ENCODE peak calls at places on chromosome 21, in ten cellular contexts. G is heart left ventricle, Q is tibial nerve, P is upper lobe of right lung, H is adrenal gland, J is GM20000, D is tibial artery, N is fibroblast of lung, K is K562, E is lower lobe of right lung. Y is an unnamed sample.

GRCh38 chr21:36908260-36908908 is 58.1 kb downstream of the HLCS start:
- DNase-seq in N (peak), E (no peak), K (no peak), H (no peak), J (no peak), Q (no peak), P (no peak), G (no peak), D (no peak), Y (no peak)

GRCh38 chr21:43751955-43752591 is 24.0 kb downstream of the CSTB start:
- DNase-seq in G (no peak), J (no peak), Q (no peak), E (no peak), N (no peak), P (no peak), H (no peak), D (no peak), K (no peak), Y (no peak)

GRCh38 chr21:41762753-41763152 is 4.1 kb downstream of the RIPK4 start:
- DNase-seq in H (no peak), G (no peak), E (no peak), P (no peak), N (no peak), Q (no peak), J (no peak), D (no peak), K (no peak), Y (no peak)

GRCh38 chr21:21084179-21084578 is 86.0 kb downstream of the NCAM2 start:
- DNase-seq in J (no peak), Q (no peak), N (peak), G (no peak), K (no peak), P (no peak), H (no peak), D (no peak), E (no peak), Y (no peak)

GRCh38 chr21:15495965-15496364 is 233.8 kb upstream of the USP25 start:
- DNase-seq in H (no peak), K (no peak), Q (no peak), J (no peak), D (no peak), E (no peak), P (no peak), N (peak), G (no peak), Y (no peak)

GRCh38 chr21:21921410-21922232 is 923.4 kb downstream of the NCAM2 start:
- DNase-seq in H (no peak), D (no peak), E (no peak), P (no peak), K (peak), Q (no peak), N (peak), G (no peak), J (no peak), Y (no peak)

GRCh38 chr21:38679531-38679930 is 126.2 kb upstream of the ETS2 start:
- DNase-seq in N (peak), P (no peak), Q (peak), H (no peak), G (no peak), D (no peak), E (no peak), J (peak), K (no peak), Y (no peak)

GRCh38 chr21:15839026-15839425 is 109.2 kb downstream of the USP25 start:
- DNase-seq in N (peak), D (no peak), E (no peak), J (no peak), P (no peak), K (no peak), H (no peak), G (no peak), Q (no peak), Y (no peak)

GRCh38 chr21:26028183-26028582 is 142.4 kb downstream of the APP start:
- DNase-seq in D (no peak), P (no peak), G (no peak), K (no peak), J (no peak), H (no peak), N (peak), E (no peak), Q (no peak), Y (no peak)

GRCh38 chr21:16113052-16113715 is 383.4 kb downstream of the USP25 start:
- DNase-seq in H (no peak), Q (no peak), E (no peak), K (no peak), D (no peak), P (no peak), J (no peak), G (no peak), N (peak), Y (no peak)

GRCh38 chr21:35399002-35399401 is 349.9 kb upstream of the RUNX1 start:
- DNase-seq in K (no peak), D (no peak), Q (no peak), P (no peak), E (no peak), G (no peak), J (no peak), H (no peak), N (peak), Y (no peak)

DNA sequence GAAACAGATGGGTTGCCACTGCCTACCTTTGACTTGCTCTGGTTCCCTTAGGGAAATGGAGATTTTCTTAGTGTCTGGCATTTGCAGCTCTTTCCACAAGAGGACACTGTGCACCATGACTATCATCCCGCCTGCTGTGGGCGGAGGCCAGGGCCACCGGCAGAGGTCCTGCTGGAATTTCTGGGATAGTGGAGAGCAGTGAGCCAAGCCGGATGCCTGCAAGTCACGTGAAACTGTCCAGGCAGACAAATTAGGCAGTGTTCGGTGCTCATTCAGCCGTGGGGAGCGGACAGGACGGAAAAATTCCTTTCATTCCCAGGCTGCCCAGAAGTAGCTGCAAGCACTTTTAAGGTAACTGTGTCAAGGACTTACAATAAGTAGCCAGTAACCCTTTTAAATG is 43.4 kb downstream of the IGSF5 start:
- DNase-seq in E (peak), J (no peak), N (peak), P (peak), H (peak), K (peak), D (peak), Q (peak), G (peak), Y (no peak)
- TF ChIP-seq CTCF in E (peak), J (no peak), N (peak), P (peak), H (peak), K (peak), D (peak), Q (peak), G (peak), Y (no peak)

GRCh38 chr21:44924611-44925010 is 3.9 kb upstream of the ITGB2 start:
- DNase-seq in K (no peak), P (no peak), H (no peak), J (no peak), E (no peak), G (no peak), D (no peak), N (no peak), Q (no peak), Y (no peak)

GRCh38 chr21:44925027-44925755 is 4.5 kb upstream of the ITGB2 start:
- DNase-seq in N (peak), Q (no peak), J (no peak), H (no peak), K (no peak), D (no peak), P (no peak), G (no peak), E (peak), Y (no peak)

GRCh38 chr21:44927587-44928461 is 7.1 kb upstream of the ITGB2 start:
- DNase-seq in N (peak), Q (peak), K (peak), J (peak), E (peak), H (no peak), D (no peak), P (peak), G (peak), Y (peak)

GRCh38 chr21:44927259-44927586 is 6.5 kb upstream of the ITGB2 start:
- DNase-seq in H (no peak), N (no peak), K (no peak), E (no peak), Q (no peak), G (no peak), D (no peak), J (no peak), P (no peak), Y (no peak)

DNA sequence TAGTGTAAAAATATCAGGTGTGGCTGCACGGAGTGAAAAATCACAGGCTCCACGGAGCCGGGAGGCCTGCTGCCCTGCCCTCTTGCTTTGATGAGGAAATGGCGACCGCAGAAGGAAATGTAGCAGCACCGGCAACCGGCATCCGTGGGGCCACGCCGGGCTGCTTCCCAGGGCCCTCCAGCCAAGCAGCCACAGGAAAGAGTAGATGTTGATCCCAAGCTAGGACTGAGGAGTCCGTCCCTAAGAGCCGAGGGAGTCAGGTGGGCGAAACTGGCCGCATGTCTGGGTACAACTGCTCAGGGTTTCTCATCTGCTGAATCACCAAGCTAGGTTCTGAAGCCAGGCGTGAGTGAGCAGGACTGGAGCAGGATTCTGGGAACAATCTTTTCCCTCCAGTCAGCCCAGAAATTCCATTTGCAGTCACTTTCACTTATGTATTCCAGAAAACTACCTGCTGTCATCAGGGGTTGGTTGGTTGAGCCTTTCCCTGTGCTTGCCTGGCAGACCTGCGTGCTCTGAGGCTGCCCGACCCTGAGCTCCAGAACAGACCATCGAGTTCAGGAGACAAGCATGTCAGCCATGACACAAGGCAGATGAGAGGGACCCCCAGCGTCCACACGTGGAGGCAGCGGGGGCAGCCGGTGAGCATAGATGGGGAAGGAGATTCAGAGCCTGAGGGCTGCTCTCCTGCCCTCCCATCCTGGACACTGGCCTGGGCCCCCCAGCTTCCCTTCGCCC is 5.8 kb upstream of the ITGB2 start:
- DNase-seq in Q (no peak), J (no peak), K (no peak), D (no peak), P (no peak), G (no peak), N (peak), E (peak), H (no peak), Y (no peak)
- TF ChIP-seq CTCF in Q (no peak), J (no peak), K (no peak), D (no peak), P (no peak), G (no peak), N (no peak), E (no peak), H (no peak), Y (no peak)

GRCh38 chr21:30248844-30249243 is 32.9 kb upstream of the CLDN8 start:
- DNase-seq in K (no peak), E (no peak), P (no peak), J (no peak), H (no peak), D (no peak), G (no peak), N (no peak), Q (no peak), Y (no peak)
- TF ChIP-seq CTCF in K (peak), E (no peak), P (no peak), J (no peak), H (no peak), D (no peak), G (no peak), N (no peak), Q (no peak), Y (no peak)

GRCh38 chr21:45443595-45444181 is 38.7 kb downstream of the COL18A1 start:
- DNase-seq in G (no peak), H (no peak), Q (no peak), E (no peak), P (no peak), K (no peak), N (no peak), D (no peak), J (no peak), Y (no peak)
- TF ChIP-seq CTCF in G (no peak), H (no peak), Q (no peak), E (no peak), P (no peak), K (no peak), N (no peak), D (peak), J (no peak), Y (no peak)

GRCh38 chr21:32565856-32566465 is 19.4 kb downstream of the TCP10L start:
- DNase-seq in K (no peak), H (no peak), J (no peak), G (no peak), N (peak), P (no peak), E (no peak), D (no peak), Q (no peak), Y (no peak)

GRCh38 chr21:32560896-32561295 is 24.4 kb downstream of the TCP10L start:
- DNase-seq in D (no peak), H (no peak), E (no peak), K (no peak), N (no peak), J (no peak), G (no peak), P (no peak), Q (no peak), Y (no peak)

GRCh38 chr21:32562915-32563314 is 22.4 kb downstream of the TCP10L start:
- DNase-seq in G (no peak), P (no peak), N (no peak), E (no peak), D (no peak), J (no peak), H (no peak), Q (no peak), K (no peak), Y (no peak)

GRCh38 chr21:32559004-32559610 is 26.2 kb downstream of the TCP10L start:
- DNase-seq in J (no peak), P (no peak), H (no peak), K (no peak), E (no peak), N (no peak), G (no peak), Q (no peak), D (no peak), Y (no peak)

GRCh38 chr21:32562426-32562825 is 22.9 kb downstream of the TCP10L start:
- DNase-seq in N (peak), D (peak), H (no peak), G (peak), Q (peak), E (no peak), P (no peak), K (no peak), J (no peak), Y (no peak)
- TF ChIP-seq CTCF in N (peak), D (peak), H (peak), G (peak), Q (no peak), E (peak), P (peak), K (peak), J (no peak), Y (no peak)

GRCh38 chr21:29077651-29078090 is 4.2 kb upstream of the CCT8 start:
- DNase-seq in H (peak), G (no peak), D (no peak), Q (no peak), N (peak), P (no peak), E (no peak), K (no peak), J (peak), Y (no peak)

GRCh38 chr21:29083306-29083705 is 9.9 kb upstream of the CCT8 start:
- DNase-seq in Q (no peak), N (no peak), H (no peak), K (no peak), D (no peak), G (no peak), J (no peak), P (no peak), E (no peak), Y (no peak)

GRCh38 chr21:29082416-29082815 is 9.0 kb upstream of the CCT8 start:
- DNase-seq in K (no peak), D (no peak), G (no peak), H (no peak), Q (no peak), E (no peak), J (no peak), P (no peak), N (no peak), Y (no peak)

GRCh38 chr21:29078884-29079765 is 5.7 kb upstream of the CCT8 start:
- DNase-seq in H (peak), D (no peak), E (peak), Q (peak), K (no peak), G (peak), P (no peak), N (no peak), J (no peak), Y (peak)

DNA sequence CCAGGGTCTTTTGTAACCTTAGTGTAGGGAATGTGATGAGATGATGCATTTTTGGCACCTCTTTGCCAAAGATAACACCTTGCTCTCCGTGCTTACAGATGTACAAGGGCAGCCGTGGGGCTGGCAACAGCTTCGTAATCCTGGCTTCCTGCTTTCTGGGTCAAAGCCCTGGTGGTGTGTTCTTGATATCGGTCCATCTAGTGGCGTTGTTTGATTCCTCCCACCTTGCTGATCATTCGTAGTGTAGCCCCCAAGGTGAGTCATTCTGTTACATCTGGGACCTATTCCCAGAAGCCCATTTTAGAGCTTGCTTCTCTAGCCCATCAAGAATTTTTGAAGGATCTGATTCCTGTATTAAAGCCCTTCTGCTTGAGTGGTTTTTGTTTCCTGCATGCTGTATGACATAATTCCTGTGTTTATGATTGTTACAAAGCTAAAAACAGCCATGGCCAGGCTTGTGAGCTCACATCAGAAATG is 7.0 kb upstream of the CCT8 start:
- DNase-seq in J (no peak), E (no peak), D (no peak), H (peak), G (no peak), Q (no peak), N (peak), K (no peak), P (no peak), Y (no peak)
- TF ChIP-seq CTCF in J (no peak), E (no peak), D (no peak), H (no peak), G (no peak), Q (no peak), N (no peak), K (no peak), P (no peak), Y (no peak)

GRCh38 chr21:18002393-18002792 is 183.2 kb upstream of the C21orf91 start:
- DNase-seq in E (no peak), K (no peak), J (no peak), N (no peak), Q (no peak), H (no peak), D (no peak), P (no peak), G (no peak), Y (no peak)

DNA sequence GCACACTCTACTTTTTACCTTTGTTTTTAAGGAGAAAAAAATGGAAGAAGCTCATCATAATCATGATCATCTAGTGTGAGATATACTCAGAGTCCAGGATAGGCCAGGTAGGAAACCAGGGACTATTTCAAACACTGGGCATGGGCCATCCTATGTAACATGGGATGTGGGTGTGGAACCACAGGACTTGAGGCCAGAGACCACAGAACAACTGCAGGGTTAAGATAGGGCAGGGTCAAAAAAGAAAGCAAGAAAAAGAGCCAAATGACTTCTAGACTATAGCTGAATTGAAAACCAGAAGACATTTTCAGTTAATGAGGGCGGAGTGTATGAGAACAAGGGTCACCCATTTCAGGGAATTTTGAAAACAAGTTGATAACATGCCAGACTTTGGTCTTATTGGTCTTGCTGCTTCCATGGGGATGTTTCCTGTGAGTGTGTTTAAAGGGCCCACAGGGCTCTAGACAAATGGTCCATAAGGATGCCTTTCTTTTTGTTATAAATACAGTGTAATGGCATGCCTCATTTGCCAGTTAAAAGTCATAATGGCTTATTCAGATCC is 181.9 kb upstream of the C21orf91 start:
- DNase-seq in N (no peak), D (no peak), P (no peak), Q (no peak), H (no peak), E (no peak), J (no peak), G (no peak), K (no peak), Y (no peak)
- TF ChIP-seq CTCF in N (no peak), D (no peak), P (no peak), Q (no peak), H (no peak), E (no peak), J (no peak), G (no peak), K (no peak), Y (no peak)

Y was measured in activated B cell treated with CpG ODN at 0.5 μM for 24 hours.